ENCODE peak calls at places on chromosomes 5 and 9, in four cellular contexts. One of them, this sample, is unnamed.

GRCh38 chr5:104172976-104173375 is 610.4 kb upstream of the NUDT12 start:
- DNase-seq in fibroblast of lung: no peak
- DNase-seq in lung: no peak
- DNase-seq in CD4-positive, CD25-positive, alpha-beta regulatory T cell: no peak
- DNase-seq in this sample: no peak

GRCh38 chr9:106862115-106862945 is 636 bp upstream of the ZNF462 start:
- DNase-seq in fibroblast of lung: peak
- DNase-seq in lung: peak
- DNase-seq in CD4-positive, CD25-positive, alpha-beta regulatory T cell: no peak
- DNase-seq in this sample: no peak

GRCh38 chr9:116482740-116483139 is 204.4 kb upstream of the TRIM32 start:
- DNase-seq in fibroblast of lung: peak
- DNase-seq in lung: no peak
- DNase-seq in CD4-positive, CD25-positive, alpha-beta regulatory T cell: no peak
- DNase-seq in this sample: no peak

GRCh38 chr5:150905312-150905683 is 518 bp upstream of the ZNF300 start:
- DNase-seq in fibroblast of lung: no peak
- DNase-seq in lung: no peak
- DNase-seq in CD4-positive, CD25-positive, alpha-beta regulatory T cell: no peak
- DNase-seq in this sample: no peak

GRCh38 chr5:155878991-155879575 is 447.9 kb upstream of the SGCD start:
- DNase-seq in fibroblast of lung: no peak
- DNase-seq in lung: no peak
- DNase-seq in CD4-positive, CD25-positive, alpha-beta regulatory T cell: no peak
- DNase-seq in this sample: no peak

GRCh38 chr5:54959673-54960418 is 25.5 kb downstream of the ESM1 start:
- DNase-seq in fibroblast of lung: peak
- DNase-seq in lung: no peak
- DNase-seq in CD4-positive, CD25-positive, alpha-beta regulatory T cell: peak
- DNase-seq in this sample: no peak

GRCh38 chr5:81545911-81546310 is 152.0 kb upstream of the ACOT12 start:
- DNase-seq in fibroblast of lung: no peak
- DNase-seq in lung: no peak
- DNase-seq in CD4-positive, CD25-positive, alpha-beta regulatory T cell: no peak
- DNase-seq in this sample: no peak

GRCh38 chr5:56569576-56569975 is 245.8 kb upstream of the MAP3K1 start:
- DNase-seq in fibroblast of lung: peak
- DNase-seq in lung: no peak
- DNase-seq in CD4-positive, CD25-positive, alpha-beta regulatory T cell: no peak
- DNase-seq in this sample: no peak

GRCh38 chr9:257957-258356 is 43.3 kb downstream of the DOCK8 start:
- DNase-seq in fibroblast of lung: no peak
- DNase-seq in lung: no peak
- DNase-seq in CD4-positive, CD25-positive, alpha-beta regulatory T cell: no peak
- DNase-seq in this sample: peak

GRCh38 chr5:172496671-172497371 is 42.5 kb upstream of the SH3PXD2B start:
- DNase-seq in fibroblast of lung: no peak
- DNase-seq in lung: peak
- DNase-seq in CD4-positive, CD25-positive, alpha-beta regulatory T cell: no peak
- DNase-seq in this sample: no peak

GRCh38 chr9:120474579-120475243 is 105.3 kb downstream of the CDK5RAP2 start:
- DNase-seq in fibroblast of lung: peak
- DNase-seq in lung: no peak
- DNase-seq in CD4-positive, CD25-positive, alpha-beta regulatory T cell: no peak
- DNase-seq in this sample: no peak
- H3K27ac ChIP-seq in fibroblast of lung: peak
- H3K27ac ChIP-seq in lung: peak
- H3K27ac ChIP-seq in CD4-positive, CD25-positive, alpha-beta regulatory T cell: no peak
- H3K27ac ChIP-seq in this sample: peak

GRCh38 chr9:137088121-137088520 is 1.3 kb downstream of the MAN1B1 start:
- DNase-seq in fibroblast of lung: no peak
- DNase-seq in lung: no peak
- DNase-seq in CD4-positive, CD25-positive, alpha-beta regulatory T cell: no peak
- DNase-seq in this sample: no peak
- H3K27ac ChIP-seq in fibroblast of lung: no peak
- H3K27ac ChIP-seq in lung: no peak
- H3K27ac ChIP-seq in CD4-positive, CD25-positive, alpha-beta regulatory T cell: no peak
- H3K27ac ChIP-seq in this sample: peak

GRCh38 chr9:136239963-136240330 is 5.7 kb downstream of the QSOX2 start:
- DNase-seq in fibroblast of lung: no peak
- DNase-seq in lung: no peak
- DNase-seq in CD4-positive, CD25-positive, alpha-beta regulatory T cell: no peak
- DNase-seq in this sample: no peak
- H3K27ac ChIP-seq in fibroblast of lung: no peak
- H3K27ac ChIP-seq in lung: no peak
- H3K27ac ChIP-seq in CD4-positive, CD25-positive, alpha-beta regulatory T cell: no peak
- H3K27ac ChIP-seq in this sample: no peak

DNA sequence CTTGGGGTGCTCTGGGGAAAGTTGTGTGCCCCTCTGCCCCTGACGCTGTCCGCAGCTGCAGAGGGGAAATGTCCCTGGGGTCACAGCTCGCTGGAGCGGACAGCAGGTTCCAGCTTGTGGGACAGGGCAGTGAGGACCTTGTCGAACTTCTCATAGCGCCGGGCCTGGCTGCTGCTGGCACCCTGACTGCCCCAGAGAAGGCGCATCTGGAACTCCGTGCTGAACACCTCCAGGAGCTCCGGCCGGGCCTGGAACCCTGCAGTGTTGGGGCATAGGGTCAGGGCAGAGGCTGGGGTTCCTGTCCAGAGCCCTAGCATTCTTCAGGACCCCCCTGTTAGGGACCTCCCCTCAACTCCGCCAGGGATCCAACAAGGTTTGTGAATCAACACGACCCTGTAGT is 3.6 kb upstream of the TOR2A start:
- DNase-seq in fibroblast of lung: no peak
- DNase-seq in lung: no peak
- DNase-seq in CD4-positive, CD25-positive, alpha-beta regulatory T cell: no peak
- DNase-seq in this sample: no peak
- H3K27ac ChIP-seq in fibroblast of lung: no peak
- H3K27ac ChIP-seq in lung: no peak
- H3K27ac ChIP-seq in CD4-positive, CD25-positive, alpha-beta regulatory T cell: no peak
- H3K27ac ChIP-seq in this sample: no peak

GRCh38 chr5:154278908-154279307 is 88.4 kb downstream of the GALNT10 start:
- DNase-seq in fibroblast of lung: no peak
- DNase-seq in lung: no peak
- DNase-seq in CD4-positive, CD25-positive, alpha-beta regulatory T cell: peak
- DNase-seq in this sample: no peak
- H3K27ac ChIP-seq in fibroblast of lung: no peak
- H3K27ac ChIP-seq in lung: no peak
- H3K27ac ChIP-seq in CD4-positive, CD25-positive, alpha-beta regulatory T cell: no peak
- H3K27ac ChIP-seq in this sample: no peak